ENCODE peak calls at places on chromosomes 6 and 20, in six cellular contexts. One of them, this sample, is unnamed.

GRCh38 chr6:81772741-81773140 is 20.3 kb upstream of the TENT5A start:
- DNase-seq in GM12878: peak
- DNase-seq in stomach: no peak
- DNase-seq in transverse colon: no peak
- DNase-seq in suprapubic skin: no peak
- DNase-seq in spleen: no peak
- DNase-seq in this sample: no peak

GRCh38 chr6:2630891-2631458 is 119.7 kb downstream of the MYLK4 start:
- DNase-seq in GM12878: no peak
- DNase-seq in stomach: no peak
- DNase-seq in transverse colon: no peak
- DNase-seq in suprapubic skin: no peak
- DNase-seq in spleen: no peak
- DNase-seq in this sample: no peak

GRCh38 chr20:36499211-36499610 is 42.1 kb upstream of the MYL9 start:
- DNase-seq in GM12878: no peak
- DNase-seq in stomach: no peak
- DNase-seq in transverse colon: no peak
- DNase-seq in suprapubic skin: no peak
- DNase-seq in spleen: no peak
- DNase-seq in this sample: no peak

GRCh38 chr20:59331721-59332329 is 31.4 kb downstream of the EDN3 start:
- DNase-seq in GM12878: no peak
- DNase-seq in stomach: no peak
- DNase-seq in transverse colon: no peak
- DNase-seq in suprapubic skin: no peak
- DNase-seq in spleen: no peak
- DNase-seq in this sample: no peak

GRCh38 chr6:127221201-127221600 is 45.5 kb upstream of the RNF146 start:
- DNase-seq in GM12878: no peak
- DNase-seq in stomach: no peak
- DNase-seq in transverse colon: no peak
- DNase-seq in suprapubic skin: no peak
- DNase-seq in spleen: no peak
- DNase-seq in this sample: no peak

GRCh38 chr6:65289491-65289890 is 417.5 kb downstream of the EYS start:
- DNase-seq in GM12878: no peak
- DNase-seq in stomach: no peak
- DNase-seq in transverse colon: no peak
- DNase-seq in suprapubic skin: no peak
- DNase-seq in spleen: no peak
- DNase-seq in this sample: no peak

GRCh38 chr6:110255356-110255755 is 75.1 kb downstream of the CDC40 start:
- DNase-seq in GM12878: no peak
- DNase-seq in stomach: no peak
- DNase-seq in transverse colon: no peak
- DNase-seq in suprapubic skin: no peak
- DNase-seq in spleen: no peak
- DNase-seq in this sample: peak

GRCh38 chr6:159092631-159093030 is 47.8 kb upstream of the TAGAP start:
- DNase-seq in GM12878: no peak
- DNase-seq in stomach: no peak
- DNase-seq in transverse colon: no peak
- DNase-seq in suprapubic skin: no peak
- DNase-seq in spleen: no peak
- DNase-seq in this sample: no peak

GRCh38 chr6:122048570-122048969 is 350.9 kb upstream of the HSF2 start:
- DNase-seq in GM12878: no peak
- DNase-seq in stomach: no peak
- DNase-seq in transverse colon: no peak
- DNase-seq in suprapubic skin: no peak
- DNase-seq in spleen: no peak
- DNase-seq in this sample: no peak

GRCh38 chr6:8736046-8736877 is 300.9 kb upstream of the SLC35B3 start:
- DNase-seq in GM12878: no peak
- DNase-seq in stomach: no peak
- DNase-seq in transverse colon: no peak
- DNase-seq in suprapubic skin: no peak
- DNase-seq in spleen: no peak
- DNase-seq in this sample: no peak

GRCh38 chr20:19275630-19276071 is 63.2 kb downstream of the SLC24A3 start:
- DNase-seq in GM12878: no peak
- DNase-seq in stomach: peak
- DNase-seq in transverse colon: peak
- DNase-seq in suprapubic skin: peak
- DNase-seq in spleen: no peak
- DNase-seq in this sample: no peak

GRCh38 chr6:56370127-56370540 is 122.8 kb upstream of the COL21A1 start:
- DNase-seq in GM12878: no peak
- DNase-seq in stomach: peak
- DNase-seq in transverse colon: peak
- DNase-seq in suprapubic skin: no peak
- DNase-seq in spleen: no peak
- DNase-seq in this sample: no peak

GRCh38 chr20:20412750-20413149 is 44.8 kb downstream of the INSM1 start:
- DNase-seq in GM12878: no peak
- DNase-seq in stomach: no peak
- DNase-seq in transverse colon: no peak
- DNase-seq in suprapubic skin: no peak
- DNase-seq in spleen: no peak
- DNase-seq in this sample: no peak

GRCh38 chr6:159252955-159253508 is 83.8 kb downstream of the FNDC1 start:
- DNase-seq in GM12878: peak
- DNase-seq in stomach: no peak
- DNase-seq in transverse colon: no peak
- DNase-seq in suprapubic skin: no peak
- DNase-seq in spleen: no peak
- DNase-seq in this sample: peak

GRCh38 chr20:18984238-18985200 is 170.9 kb downstream of the SCP2D1 start:
- DNase-seq in GM12878: no peak
- DNase-seq in stomach: no peak
- DNase-seq in transverse colon: no peak
- DNase-seq in suprapubic skin: no peak
- DNase-seq in spleen: no peak
- DNase-seq in this sample: no peak

GRCh38 chr6:43782764-43783513 is 12.9 kb downstream of the VEGFA start:
- DNase-seq in GM12878: no peak
- DNase-seq in stomach: no peak
- DNase-seq in transverse colon: no peak
- DNase-seq in suprapubic skin: no peak
- DNase-seq in spleen: no peak
- DNase-seq in this sample: no peak

GRCh38 chr6:43780891-43781571 is 11.0 kb downstream of the VEGFA start:
- DNase-seq in GM12878: no peak
- DNase-seq in stomach: no peak
- DNase-seq in transverse colon: no peak
- DNase-seq in suprapubic skin: no peak
- DNase-seq in spleen: no peak
- DNase-seq in this sample: no peak

GRCh38 chr6:43780293-43780692 is 10.3 kb downstream of the VEGFA start:
- DNase-seq in GM12878: no peak
- DNase-seq in stomach: no peak
- DNase-seq in transverse colon: no peak
- DNase-seq in suprapubic skin: no peak
- DNase-seq in spleen: no peak
- DNase-seq in this sample: no peak

GRCh38 chr6:43781941-43782704 is 12.1 kb downstream of the VEGFA start:
- DNase-seq in GM12878: no peak
- DNase-seq in stomach: no peak
- DNase-seq in transverse colon: no peak
- DNase-seq in suprapubic skin: no peak
- DNase-seq in spleen: no peak
- DNase-seq in this sample: no peak

DNA sequence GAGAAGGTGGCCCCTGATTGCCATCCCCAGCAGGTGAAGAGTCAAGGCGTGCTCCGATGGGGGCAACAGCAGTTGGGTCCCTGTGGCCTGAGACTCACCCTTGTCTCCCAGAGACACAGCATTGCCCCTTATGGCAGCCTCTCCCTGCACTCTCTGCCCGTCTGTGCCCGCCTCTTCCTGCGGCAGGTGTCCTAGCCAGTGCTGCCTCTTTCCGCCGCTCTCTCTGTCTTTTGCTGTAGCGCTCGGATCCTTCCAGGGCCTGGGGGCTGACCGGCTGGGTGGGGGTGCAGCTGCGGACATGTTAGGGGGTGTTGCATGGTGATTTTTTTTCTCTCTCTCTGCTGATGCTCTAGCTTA is 11.5 kb downstream of the VEGFA start:
- DNase-seq in GM12878: no peak
- DNase-seq in stomach: no peak
- DNase-seq in transverse colon: no peak
- DNase-seq in suprapubic skin: no peak
- DNase-seq in spleen: no peak
- DNase-seq in this sample: no peak
- TF ChIP-seq POLR2A in GM12878: no peak
- TF ChIP-seq POLR2A in stomach: no peak
- TF ChIP-seq POLR2A in transverse colon: no peak
- TF ChIP-seq POLR2A in suprapubic skin: no peak
- TF ChIP-seq POLR2A in spleen: no peak
- TF ChIP-seq POLR2A in this sample: no peak

GRCh38 chr6:128305228-128305627 is 215.2 kb downstream of the PTPRK start:
- DNase-seq in GM12878: no peak
- DNase-seq in stomach: no peak
- DNase-seq in transverse colon: no peak
- DNase-seq in suprapubic skin: no peak
- DNase-seq in spleen: no peak
- DNase-seq in this sample: no peak

GRCh38 chr6:128307671-128308070 is 212.7 kb downstream of the PTPRK start:
- DNase-seq in GM12878: no peak
- DNase-seq in stomach: no peak
- DNase-seq in transverse colon: no peak
- DNase-seq in suprapubic skin: no peak
- DNase-seq in spleen: no peak
- DNase-seq in this sample: no peak

GRCh38 chr6:128302942-128303341 is 217.5 kb downstream of the PTPRK start:
- DNase-seq in GM12878: no peak
- DNase-seq in stomach: no peak
- DNase-seq in transverse colon: no peak
- DNase-seq in suprapubic skin: no peak
- DNase-seq in spleen: no peak
- DNase-seq in this sample: no peak

GRCh38 chr6:128305976-128306375 is 214.4 kb downstream of the PTPRK start:
- DNase-seq in GM12878: no peak
- DNase-seq in stomach: no peak
- DNase-seq in transverse colon: no peak
- DNase-seq in suprapubic skin: no peak
- DNase-seq in spleen: no peak
- DNase-seq in this sample: no peak

DNA sequence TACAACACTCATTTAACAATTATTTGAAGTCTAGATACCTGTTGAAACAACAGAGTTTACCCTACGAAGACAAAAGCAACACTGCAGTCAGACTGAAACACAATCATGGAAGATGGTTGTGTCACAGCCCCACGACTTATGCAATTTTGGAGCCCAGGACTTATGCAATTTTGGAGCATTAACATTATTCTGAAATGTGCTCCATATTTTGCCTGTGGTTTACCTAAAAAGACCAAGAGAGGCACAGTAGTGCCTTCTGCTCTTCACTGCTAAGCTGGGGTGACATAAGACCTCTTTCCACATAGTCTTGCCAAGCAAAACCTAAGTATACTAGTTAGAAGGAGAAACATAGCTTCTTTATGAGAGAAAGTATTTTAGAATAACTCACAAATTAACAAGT is 216.5 kb downstream of the PTPRK start:
- DNase-seq in GM12878: no peak
- DNase-seq in stomach: no peak
- DNase-seq in transverse colon: no peak
- DNase-seq in suprapubic skin: no peak
- DNase-seq in spleen: no peak
- DNase-seq in this sample: no peak
- TF ChIP-seq POLR2AphosphoS5 in GM12878: no peak
- TF ChIP-seq POLR2AphosphoS5 in stomach: no peak
- TF ChIP-seq POLR2AphosphoS5 in transverse colon: no peak
- TF ChIP-seq POLR2AphosphoS5 in suprapubic skin: no peak
- TF ChIP-seq POLR2AphosphoS5 in spleen: no peak
- TF ChIP-seq POLR2AphosphoS5 in this sample: no peak

DNA sequence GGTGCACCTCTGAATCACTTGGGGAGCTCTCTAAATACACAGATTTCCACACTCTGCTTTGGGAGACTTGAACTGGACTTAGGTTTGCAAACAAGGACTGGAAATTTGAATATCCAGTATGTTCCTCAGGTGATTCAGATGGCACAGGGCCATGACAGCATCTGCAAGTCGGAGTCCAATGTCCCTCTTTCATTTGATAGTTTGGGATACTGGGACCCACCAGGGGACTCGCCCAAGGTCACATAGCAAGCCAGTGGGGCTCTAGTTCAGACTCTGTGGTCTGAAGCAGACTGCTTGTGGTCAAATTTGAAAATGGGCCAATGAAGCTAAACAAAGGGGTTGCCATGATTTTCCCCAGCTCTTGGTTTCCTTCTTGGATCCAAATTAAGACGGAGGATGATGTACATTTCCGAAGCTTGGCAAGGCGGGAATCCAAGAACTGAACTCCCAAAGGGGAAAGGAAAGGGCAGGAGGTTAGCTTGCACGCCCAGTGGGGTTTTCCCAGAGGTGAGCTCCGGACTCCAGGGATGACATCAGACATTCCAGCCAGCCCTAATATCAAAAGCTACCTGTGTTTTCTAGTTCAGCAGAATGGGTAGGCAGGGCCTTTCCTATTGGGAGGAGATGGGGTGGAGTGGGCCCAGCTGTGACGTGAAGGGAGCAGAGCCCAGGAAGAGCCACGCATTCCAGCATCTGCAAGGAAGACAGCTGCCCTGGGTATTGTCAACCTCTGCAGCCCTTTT is 3.4 kb upstream of the SYS1 start:
- DNase-seq in GM12878: no peak
- DNase-seq in stomach: peak
- DNase-seq in transverse colon: peak
- DNase-seq in suprapubic skin: no peak
- DNase-seq in spleen: no peak
- DNase-seq in this sample: no peak
- TF ChIP-seq POLR2A in GM12878: no peak
- TF ChIP-seq POLR2A in stomach: no peak
- TF ChIP-seq POLR2A in transverse colon: no peak
- TF ChIP-seq POLR2A in suprapubic skin: no peak
- TF ChIP-seq POLR2A in spleen: no peak
- TF ChIP-seq POLR2A in this sample: no peak

GRCh38 chr20:62392621-62393164 is 5.8 kb downstream of the RPS21 start:
- DNase-seq in GM12878: no peak
- DNase-seq in stomach: no peak
- DNase-seq in transverse colon: no peak
- DNase-seq in suprapubic skin: no peak
- DNase-seq in spleen: no peak
- DNase-seq in this sample: no peak

GRCh38 chr20:62392077-62392418 is 5.1 kb downstream of the RPS21 start:
- DNase-seq in GM12878: no peak
- DNase-seq in stomach: no peak
- DNase-seq in transverse colon: no peak
- DNase-seq in suprapubic skin: no peak
- DNase-seq in spleen: no peak
- DNase-seq in this sample: no peak

GRCh38 chr20:62390306-62391164 is 3.6 kb downstream of the RPS21 start:
- DNase-seq in GM12878: no peak
- DNase-seq in stomach: no peak
- DNase-seq in transverse colon: no peak
- DNase-seq in suprapubic skin: no peak
- DNase-seq in spleen: no peak
- DNase-seq in this sample: no peak

GRCh38 chr20:62389601-62390087 is 2.7 kb downstream of the RPS21 start:
- DNase-seq in GM12878: no peak
- DNase-seq in stomach: no peak
- DNase-seq in transverse colon: no peak
- DNase-seq in suprapubic skin: no peak
- DNase-seq in spleen: no peak
- DNase-seq in this sample: no peak

GRCh38 chr20:62391165-62392076 is 4.5 kb downstream of the RPS21 start:
- DNase-seq in GM12878: no peak
- DNase-seq in stomach: peak
- DNase-seq in transverse colon: no peak
- DNase-seq in suprapubic skin: no peak
- DNase-seq in spleen: no peak
- DNase-seq in this sample: no peak
- TF ChIP-seq POLR2AphosphoS5 in GM12878: no peak
- TF ChIP-seq POLR2AphosphoS5 in stomach: no peak
- TF ChIP-seq POLR2AphosphoS5 in transverse colon: no peak
- TF ChIP-seq POLR2AphosphoS5 in suprapubic skin: no peak
- TF ChIP-seq POLR2AphosphoS5 in spleen: no peak
- TF ChIP-seq POLR2AphosphoS5 in this sample: peak

This sample was measured in GM12891.